ENCODE peak calls at places on chromosomes 7 and 10, in seven cellular contexts. One of them, this sample, is unnamed.

GRCh38 chr10:78567680-78568453 is 500.9 kb upstream of the ZMIZ1 start:
- DNase-seq in K562: no peak
- DNase-seq in A549: no peak
- DNase-seq in tibial nerve: no peak
- DNase-seq in GM12878: no peak
- DNase-seq in SK-N-SH: no peak
- DNase-seq in transverse colon: no peak
- DNase-seq in this sample: no peak

GRCh38 chr7:64907641-64908326 is 4.7 kb downstream of the ZNF273 start:
- DNase-seq in GM12878: no peak
- DNase-seq in transverse colon: no peak
- DNase-seq in A549: no peak
- DNase-seq in K562: no peak
- DNase-seq in tibial nerve: no peak
- DNase-seq in SK-N-SH: peak; percentile 27
- DNase-seq in this sample: no peak

GRCh38 chr10:28236641-28237040 is 66.2 kb downstream of the MPP7 start:
- DNase-seq in tibial nerve: no peak
- DNase-seq in A549: no peak
- DNase-seq in SK-N-SH: no peak
- DNase-seq in GM12878: no peak
- DNase-seq in K562: no peak
- DNase-seq in transverse colon: no peak
- DNase-seq in this sample: no peak

GRCh38 chr10:43315096-43315495 is 48.2 kb upstream of the RASGEF1A start:
- DNase-seq in A549: no peak
- DNase-seq in transverse colon: no peak
- DNase-seq in GM12878: no peak
- DNase-seq in SK-N-SH: no peak
- DNase-seq in K562: no peak
- DNase-seq in tibial nerve: no peak
- DNase-seq in this sample: no peak

GRCh38 chr7:55369427-55369826 is 4.3 kb downstream of the LANCL2 start:
- DNase-seq in A549: no peak
- DNase-seq in GM12878: no peak
- DNase-seq in K562: no peak
- DNase-seq in transverse colon: no peak
- DNase-seq in tibial nerve: no peak
- DNase-seq in SK-N-SH: no peak
- DNase-seq in this sample: no peak

GRCh38 chr7:121419201-121420148 is 23.4 kb upstream of the FAM3C start:
- DNase-seq in A549: no peak
- DNase-seq in transverse colon: no peak
- DNase-seq in GM12878: no peak
- DNase-seq in SK-N-SH: no peak
- DNase-seq in K562: peak; percentile 2
- DNase-seq in tibial nerve: no peak
- DNase-seq in this sample: peak; percentile 29

GRCh38 chr7:156080046-156080445 is 267.8 kb upstream of the SHH start:
- DNase-seq in GM12878: no peak
- DNase-seq in SK-N-SH: no peak
- DNase-seq in K562: no peak
- DNase-seq in tibial nerve: no peak
- DNase-seq in transverse colon: no peak
- DNase-seq in A549: no peak
- DNase-seq in this sample: no peak

GRCh38 chr10:110514848-110515247 is 17.1 kb downstream of the DUSP5 start:
- DNase-seq in GM12878: no peak
- DNase-seq in transverse colon: no peak
- DNase-seq in K562: no peak
- DNase-seq in tibial nerve: no peak
- DNase-seq in SK-N-SH: no peak
- DNase-seq in A549: no peak
- DNase-seq in this sample: no peak

GRCh38 chr7:25073451-25073850 is 51.6 kb downstream of the CYCS start:
- DNase-seq in SK-N-SH: no peak
- DNase-seq in transverse colon: no peak
- DNase-seq in A549: peak; percentile 48
- DNase-seq in K562: no peak
- DNase-seq in GM12878: no peak
- DNase-seq in tibial nerve: no peak
- DNase-seq in this sample: no peak

GRCh38 chr7:756231-756927 is 29.3 kb upstream of the PRKAR1B start:
- DNase-seq in GM12878: no peak
- DNase-seq in K562: no peak
- DNase-seq in A549: no peak
- DNase-seq in tibial nerve: no peak
- DNase-seq in SK-N-SH: no peak
- DNase-seq in transverse colon: no peak
- DNase-seq in this sample: no peak

GRCh38 chr7:127976056-127976455 is 55.2 kb downstream of the LRRC4 start:
- DNase-seq in transverse colon: no peak
- DNase-seq in SK-N-SH: no peak
- DNase-seq in K562: no peak
- DNase-seq in A549: no peak
- DNase-seq in tibial nerve: no peak
- DNase-seq in GM12878: no peak
- DNase-seq in this sample: peak; percentile 75

GRCh38 chr10:114334301-114334700 is 70.0 kb downstream of the AFAP1L2 start:
- DNase-seq in SK-N-SH: no peak
- DNase-seq in A549: no peak
- DNase-seq in transverse colon: no peak
- DNase-seq in tibial nerve: no peak
- DNase-seq in K562: no peak
- DNase-seq in GM12878: no peak
- DNase-seq in this sample: no peak

GRCh38 chr10:4771554-4772201 is 54.3 kb upstream of the AKR1E2 start:
- DNase-seq in tibial nerve: no peak
- DNase-seq in GM12878: no peak
- DNase-seq in A549: no peak
- DNase-seq in transverse colon: no peak
- DNase-seq in SK-N-SH: no peak
- DNase-seq in K562: no peak
- DNase-seq in this sample: no peak

GRCh38 chr10:33381391-33381790 is 46.9 kb upstream of the NRP1 start:
- DNase-seq in transverse colon: no peak
- DNase-seq in SK-N-SH: no peak
- DNase-seq in A549: no peak
- DNase-seq in tibial nerve: no peak
- DNase-seq in GM12878: no peak
- DNase-seq in K562: no peak
- DNase-seq in this sample: no peak

GRCh38 chr7:40843338-40844026 is 708.7 kb downstream of the SUGCT start:
- DNase-seq in A549: no peak
- DNase-seq in tibial nerve: no peak
- DNase-seq in transverse colon: no peak
- DNase-seq in SK-N-SH: no peak
- DNase-seq in K562: no peak
- DNase-seq in GM12878: no peak
- DNase-seq in this sample: no peak

GRCh38 chr7:130912910-130913720 is 179.1 kb upstream of the KLF14 start:
- DNase-seq in GM12878: peak; percentile 80
- DNase-seq in tibial nerve: peak; percentile 52
- DNase-seq in A549: peak; percentile 91
- DNase-seq in transverse colon: peak; percentile 79
- DNase-seq in SK-N-SH: no peak
- DNase-seq in K562: peak; percentile 55
- DNase-seq in this sample: peak; percentile 67

GRCh38 chr10:5587151-5588079 is 62.7 kb downstream of the CALML3 start:
- DNase-seq in SK-N-SH: no peak
- DNase-seq in GM12878: no peak
- DNase-seq in tibial nerve: no peak
- DNase-seq in K562: no peak
- DNase-seq in transverse colon: no peak
- DNase-seq in A549: no peak
- DNase-seq in this sample: no peak

GRCh38 chr7:137579913-137580640 is 236.5 kb upstream of the PTN start:
- DNase-seq in SK-N-SH: no peak
- DNase-seq in tibial nerve: no peak
- DNase-seq in A549: no peak
- DNase-seq in transverse colon: no peak
- DNase-seq in GM12878: no peak
- DNase-seq in K562: no peak
- DNase-seq in this sample: no peak

GRCh38 chr7:35553498-35553897 is 141.4 kb downstream of the HERPUD2 start:
- DNase-seq in transverse colon: no peak
- DNase-seq in A549: no peak
- DNase-seq in tibial nerve: no peak
- DNase-seq in K562: no peak
- DNase-seq in SK-N-SH: no peak
- DNase-seq in GM12878: no peak
- DNase-seq in this sample: no peak

GRCh38 chr7:7566651-7567611 is at the start of gene MIOS:
- DNase-seq in K562: peak; percentile 97
- DNase-seq in GM12878: no peak
- DNase-seq in SK-N-SH: peak; percentile 100
- DNase-seq in transverse colon: peak; percentile 92
- DNase-seq in tibial nerve: peak; percentile 52
- DNase-seq in A549: peak; percentile 90
- DNase-seq in this sample: peak; percentile 90
- TF ChIP-seq EP300 in K562: no peak
- TF ChIP-seq EP300 in GM12878: no peak
- TF ChIP-seq EP300 in SK-N-SH: no peak
- TF ChIP-seq EP300 in transverse colon: no peak
- TF ChIP-seq EP300 in tibial nerve: no peak
- TF ChIP-seq EP300 in A549: no peak
- TF ChIP-seq EP300 in this sample: no peak

DNA sequence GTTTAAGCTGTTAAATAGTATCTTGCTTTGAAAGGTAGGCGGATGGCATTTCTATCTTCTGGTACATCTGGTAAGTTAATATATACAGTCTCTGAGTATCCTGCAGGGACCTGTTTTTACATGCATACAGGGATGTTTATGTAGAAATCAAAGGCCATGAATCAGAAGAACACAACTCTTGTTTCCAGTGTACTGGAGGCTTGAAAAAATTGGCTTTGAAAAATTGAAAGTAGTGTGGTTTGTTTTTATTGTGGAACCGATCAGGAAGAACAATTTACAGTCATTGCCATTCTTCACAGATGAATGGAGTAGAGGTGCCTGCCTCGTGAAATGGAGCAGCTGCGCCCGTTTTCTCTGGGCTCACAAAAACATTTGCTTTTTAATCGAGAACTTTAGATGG is 54.0 kb upstream of the RPA3 start:
- DNase-seq in GM12878: no peak
- DNase-seq in transverse colon: no peak
- DNase-seq in tibial nerve: no peak
- DNase-seq in K562: no peak
- DNase-seq in A549: no peak
- DNase-seq in SK-N-SH: no peak
- DNase-seq in this sample: no peak
- H3K4me3 ChIP-seq in GM12878: peak overlapping the region; percentile 6
- H3K4me3 ChIP-seq in transverse colon: no peak overlapping the region
- H3K4me3 ChIP-seq in tibial nerve: no peak overlapping the region
- H3K4me3 ChIP-seq in K562: no peak overlapping the region
- H3K4me3 ChIP-seq in A549: no peak overlapping the region
- H3K4me3 ChIP-seq in SK-N-SH: no peak overlapping the region
- H3K4me3 ChIP-seq in this sample: no peak overlapping the region

DNA sequence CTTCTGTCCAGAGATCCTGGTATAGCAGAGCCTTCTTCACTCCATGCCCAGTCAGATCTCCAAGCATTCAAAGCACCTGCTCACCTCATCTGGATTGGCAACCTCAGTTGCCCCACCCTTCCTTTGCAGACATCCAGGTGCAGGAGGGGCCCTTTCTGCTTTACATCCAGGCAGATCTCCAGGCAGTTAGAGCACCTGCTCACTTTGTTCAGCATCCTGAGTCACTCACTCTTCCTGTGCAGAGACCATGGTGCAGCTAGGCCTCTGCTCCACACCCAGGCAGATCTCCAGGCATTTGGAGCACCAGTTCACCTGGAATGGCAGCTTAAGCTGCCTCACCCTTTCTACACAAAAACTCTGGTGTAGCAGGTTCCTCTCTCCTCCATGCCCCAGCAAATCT is 153.1 kb downstream of the CDK14 start:
- DNase-seq in A549: no peak
- DNase-seq in GM12878: no peak
- DNase-seq in tibial nerve: no peak
- DNase-seq in K562: no peak
- DNase-seq in SK-N-SH: no peak
- DNase-seq in transverse colon: no peak
- DNase-seq in this sample: no peak
- H3K4me1 ChIP-seq in A549: no peaks in the 10 kb centered on the region
- H3K4me1 ChIP-seq in GM12878: no peaks in the 10 kb centered on the region
- H3K4me1 ChIP-seq in tibial nerve: no peaks in the 10 kb centered on the region
- H3K4me1 ChIP-seq in K562: no peaks in the 10 kb centered on the region
- H3K4me1 ChIP-seq in SK-N-SH: peaks cover 3% of the 10 kb centered on the region
- H3K4me1 ChIP-seq in transverse colon: no peaks in the 10 kb centered on the region
- H3K4me1 ChIP-seq in this sample: peaks cover 15% of the 10 kb centered on the region

DNA sequence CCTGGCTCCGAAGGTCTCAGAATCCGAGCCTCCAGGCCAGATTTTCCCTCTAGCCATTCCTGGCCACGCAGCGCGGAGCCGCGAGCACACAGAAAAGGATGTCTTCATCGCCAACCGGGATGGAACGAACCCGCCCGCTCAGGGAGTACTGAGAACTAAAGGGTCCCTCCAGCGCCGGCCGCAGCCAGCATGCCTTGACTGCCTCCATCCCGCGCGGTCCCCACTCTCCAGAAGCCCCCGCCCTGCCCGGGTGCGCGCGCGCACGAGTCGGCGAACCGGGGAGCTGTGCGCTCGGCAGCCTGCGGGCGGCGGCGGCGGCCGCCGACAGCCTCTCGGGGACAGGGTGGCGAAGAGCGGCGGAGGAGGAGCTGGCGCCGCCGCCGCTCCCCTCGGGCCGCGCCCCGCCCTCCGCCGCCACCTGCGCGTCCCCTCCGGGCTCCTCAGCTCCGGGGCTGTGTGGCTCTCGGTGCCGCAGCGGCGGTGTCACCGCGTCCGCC is 640 bp upstream of the GALNT17 start:
- DNase-seq in A549: no peak
- DNase-seq in tibial nerve: peak; percentile 17
- DNase-seq in transverse colon: peak; percentile 10
- DNase-seq in GM12878: no peak
- DNase-seq in K562: no peak
- DNase-seq in SK-N-SH: peak; percentile 69
- DNase-seq in this sample: no peak
- TF ChIP-seq EP300 in A549: no peak
- TF ChIP-seq EP300 in tibial nerve: no peak
- TF ChIP-seq EP300 in transverse colon: no peak
- TF ChIP-seq EP300 in GM12878: no peak
- TF ChIP-seq EP300 in K562: no peak
- TF ChIP-seq EP300 in SK-N-SH: no peak
- TF ChIP-seq EP300 in this sample: no peak